ENCODE peak calls at places on chromosomes 13 and 19, in nine cellular contexts. T, A, S, Z, O, F, N, B and C are unnamed samples.

GRCh38 chr13:112661291-112661690 is 28.5 kb upstream of the ATP11A start:
- DNase-seq in T (no peak), A (no peak), S (no peak), Z (no peak), O (no peak), F (no peak), N (no peak), B (no peak), C (no peak)

GRCh38 chr13:71979616-71980015 is 112.6 kb upstream of the DACH1 start:
- DNase-seq in T (peak; percentile 10), A (no peak), S (no peak), Z (no peak), O (no peak), F (no peak), N (no peak), B (no peak), C (no peak)

GRCh38 chr13:34038326-34039068 is 220.5 kb downstream of the RFC3 start:
- DNase-seq in T (no peak), A (no peak), S (no peak), Z (no peak), O (no peak), F (no peak), N (no peak), B (no peak), C (no peak)

GRCh38 chr13:77300176-77301141 is 26.4 kb downstream of the MYCBP2 start:
- DNase-seq in T (peak; percentile 68), A (peak; percentile 62), S (no peak), Z (no peak), O (no peak), F (peak; percentile 41), N (no peak), B (no peak), C (peak; percentile 22)

GRCh38 chr13:30881191-30881651 is 24.9 kb upstream of the MEDAG start:
- DNase-seq in T (no peak), A (no peak), S (no peak), Z (peak; percentile 72), O (no peak), F (no peak), N (no peak), B (no peak), C (no peak)

GRCh38 chr13:21517576-21517975 is 58.5 kb upstream of the ZDHHC20 start:
- DNase-seq in T (no peak), A (no peak), S (no peak), Z (no peak), O (no peak), F (no peak), N (no peak), B (no peak), C (no peak)

GRCh38 chr13:74197686-74198085 is 63.5 kb upstream of the KLF12 start:
- DNase-seq in T (no peak), A (no peak), S (no peak), Z (no peak), O (no peak), F (no peak), N (no peak), B (no peak), C (no peak)

GRCh38 chr19:7488736-7489353 is at the start of gene PEX11G:
- DNase-seq in T (peak; percentile 85), A (peak; percentile 81), S (peak; percentile 96), Z (peak; percentile 94), O (peak; percentile 55), F (peak; percentile 41), N (peak; percentile 91), B (peak; percentile 93), C (peak; percentile 100)

GRCh38 chr19:33734913-33735312 is 61.8 kb upstream of the KCTD15 start:
- DNase-seq in T (no peak), A (no peak), S (no peak), Z (no peak), O (no peak), F (no peak), N (no peak), B (no peak), C (no peak)

GRCh38 chr19:11541238-11541637 is 2.6 kb downstream of the CNN1 start:
- DNase-seq in T (no peak), A (no peak), S (no peak), Z (no peak), O (no peak), F (no peak), N (no peak), B (no peak), C (peak; percentile 82)

GRCh38 chr13:70856025-70856424 is 747.8 kb upstream of the KLHL1 start:
- DNase-seq in T (no peak), A (no peak), S (no peak), Z (no peak), O (no peak), F (no peak), N (no peak), B (no peak), C (no peak)

GRCh38 chr13:106105153-106105552 is 430.3 kb downstream of the EFNB2 start:
- DNase-seq in T (peak; percentile 54), A (no peak), S (no peak), Z (no peak), O (no peak), F (no peak), N (no peak), B (no peak), C (no peak)

GRCh38 chr13:84481958-84482357 is 599.7 kb upstream of the SLITRK1 start:
- DNase-seq in T (peak; percentile 24), A (peak; percentile 80), S (no peak), Z (no peak), O (no peak), F (peak; percentile 86), N (no peak), B (no peak), C (peak; percentile 69)

GRCh38 chr13:39107484-39108040 is 69.3 kb downstream of the NHLRC3 start:
- DNase-seq in T (no peak), A (no peak), S (no peak), Z (no peak), O (no peak), F (no peak), N (no peak), B (no peak), C (no peak)

GRCh38 chr19:30361721-30362120 is 10.5 kb upstream of the ZNF536 start:
- DNase-seq in T (no peak), A (no peak), S (no peak), Z (no peak), O (no peak), F (no peak), N (no peak), B (no peak), C (peak; percentile 10)

GRCh38 chr19:47157455-47158321 is 27.1 kb downstream of the SAE1 start:
- DNase-seq in T (peak; percentile 61), A (peak; percentile 51), S (no peak), Z (no peak), O (no peak), F (no peak), N (no peak), B (peak; percentile 45), C (peak; percentile 84)

GRCh38 chr13:108963846-108964600 is 334.6 kb downstream of the MYO16 start:
- DNase-seq in T (peak; percentile 49), A (peak; percentile 10), S (no peak), Z (no peak), O (no peak), F (peak; percentile 39), N (no peak), B (no peak), C (no peak)